ENCODE peak calls at places on chromosomes 13 and 19, in five cellular contexts. X, B, S, O and I are unnamed samples.

GRCh38 chr13:97275265-97275664 is 53.1 kb downstream of the MBNL2 start:
- DNase-seq in B (no peak), S (no peak), O (no peak), X (no peak), I (no peak)

GRCh38 chr13:90315061-90315460 is 1032.4 kb upstream of the MIR17HG start:
- DNase-seq in O (no peak), B (no peak), X (no peak), S (no peak), I (no peak)

GRCh38 chr19:40663712-40664692 is 26.4 kb downstream of the NUMBL start:
- DNase-seq in X (no peak), O (no peak), S (no peak), B (peak), I (no peak)

GRCh38 chr19:18049390-18049789 is 37.3 kb downstream of the IL12RB1 start:
- DNase-seq in B (no peak), O (no peak), X (no peak), S (no peak), I (no peak)

GRCh38 chr13:53254495-53254894 is 225.9 kb downstream of the OLFM4 start:
- DNase-seq in O (no peak), S (no peak), X (no peak), B (peak), I (no peak)

GRCh38 chr19:18167011-18167410 is 6.6 kb upstream of the IFI30 start:
- DNase-seq in O (no peak), X (no peak), S (no peak), B (no peak), I (no peak)

GRCh38 chr19:4103073-4103418 is 20.9 kb downstream of the MAP2K2 start:
- DNase-seq in B (no peak), X (no peak), O (no peak), S (no peak), I (no peak)

GRCh38 chr13:51045450-51045849 is 65.6 kb downstream of the C13orf42 start:
- DNase-seq in X (no peak), S (no peak), O (no peak), B (no peak), I (no peak)

GRCh38 chr19:30076101-30076551 is 134.1 kb downstream of the URI1 start:
- DNase-seq in B (no peak), X (no peak), S (no peak), O (no peak), I (no peak)

GRCh38 chr19:52735734-52736133 is 890 bp upstream of the ZNF611 start:
- DNase-seq in O (peak), B (no peak), X (no peak), S (no peak), I (peak)

GRCh38 chr19:48239120-48239519 is 16.6 kb downstream of the CARD8 start:
- DNase-seq in X (no peak), S (no peak), B (no peak), O (no peak), I (no peak)

GRCh38 chr13:113599396-113599795 is 14.8 kb downstream of the TFDP1 start:
- DNase-seq in B (no peak), X (no peak), O (no peak), S (no peak), I (peak)

GRCh38 chr19:50629194-50629593 is 10.5 kb downstream of the SYT3 start:
- DNase-seq in S (no peak), O (no peak), B (no peak), X (no peak), I (no peak)

GRCh38 chr19:3653081-3653795 is 26.6 kb upstream of the CACTIN start:
- DNase-seq in B (no peak), X (no peak), S (no peak), O (no peak), I (no peak)

GRCh38 chr19:45781282-45782161 is 768 bp downstream of the DMPK start:
- DNase-seq in S (no peak), O (no peak), B (no peak), X (no peak), I (no peak)

GRCh38 chr19:55870736-55871135 is 34.4 kb downstream of the NLRP4 start:
- DNase-seq in S (no peak), O (no peak), B (no peak), X (no peak), I (no peak)

GRCh38 chr13:32334676-32335075 is 19.4 kb downstream of the BRCA2 start:
- DNase-seq in O (no peak), X (no peak), S (no peak), B (no peak), I (no peak)

GRCh38 chr19:45899253-45899652 is 3.2 kb downstream of the MYPOP start:
- DNase-seq in S (no peak), O (no peak), X (no peak), B (no peak), I (no peak)

GRCh38 chr19:35404879-35405622 is 34.2 kb downstream of the GPR42 start:
- DNase-seq in O (no peak), X (no peak), B (peak), S (no peak), I (no peak)

GRCh38 chr13:91406619-91407018 is 8.2 kb downstream of the GPC5 start:
- DNase-seq in S (peak), X (peak), O (peak), B (peak), I (peak)

GRCh38 chr13:74174810-74175209 is 40.6 kb upstream of the KLF12 start:
- DNase-seq in O (no peak), B (no peak), S (no peak), X (no peak), I (no peak)

GRCh38 chr13:106623799-106624198 is 55.9 kb upstream of the ARGLU1 start:
- DNase-seq in B (no peak), X (no peak), O (no peak), S (no peak), I (no peak)

GRCh38 chr13:44259045-44260042 is 114.3 kb upstream of the SERP2 start:
- DNase-seq in B (peak), S (no peak), O (no peak), X (no peak), I (no peak)

GRCh38 chr19:11018179-11018578 is 57.3 kb downstream of the SMARCA4 start:
- DNase-seq in S (no peak), X (no peak), B (no peak), O (no peak), I (no peak)

GRCh38 chr19:5580116-5580515 is 12.4 kb upstream of the TINCR start:
- DNase-seq in O (no peak), S (no peak), B (no peak), X (no peak), I (no peak)

GRCh38 chr19:5943623-5944022 is 29.6 kb downstream of the CAPS start:
- DNase-seq in S (no peak), B (no peak), O (no peak), X (no peak), I (no peak)

GRCh38 chr19:43499042-43499441 is 5.5 kb downstream of the PHLDB3 start:
- DNase-seq in X (no peak), B (no peak), S (no peak), O (no peak), I (no peak)

GRCh38 chr19:33613601-33614000 is 8.2 kb upstream of the CHST8 start:
- DNase-seq in O (no peak), S (no peak), X (no peak), B (no peak), I (no peak)

DNA sequence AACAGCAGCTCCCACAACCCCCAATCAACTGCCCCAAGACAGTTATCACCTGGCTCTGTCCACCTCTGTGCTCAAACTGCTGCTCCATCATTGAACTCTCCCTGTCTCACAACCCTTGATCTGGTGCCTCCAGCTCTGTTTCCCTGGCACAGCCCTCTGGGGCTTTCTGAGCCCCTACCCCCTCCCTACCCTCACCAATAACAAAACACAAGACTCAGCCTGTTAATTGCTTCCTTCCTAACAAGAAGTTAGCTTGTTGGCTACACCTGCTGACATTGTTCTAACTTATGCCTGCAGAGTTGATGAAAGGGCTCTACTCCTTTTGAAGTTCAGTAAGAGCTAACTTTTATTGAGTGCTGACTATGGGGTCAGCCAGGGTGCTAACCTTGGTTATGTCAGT is 99.4 kb upstream of the FNDC3A start:
- DNase-seq in S (no peak), O (no peak), X (no peak), B (no peak), I (no peak)
- TF ChIP-seq SP1 in S (no peak), O (no peak), X (no peak), B (no peak), I (no peak)

GRCh38 chr13:33690321-33690720 is 127.6 kb upstream of the RFC3 start:
- DNase-seq in B (no peak), X (no peak), O (no peak), S (no peak), I (no peak)
- TF ChIP-seq SP1 in B (no peak), X (no peak), O (no peak), S (no peak), I (no peak)

GRCh38 chr13:20546559-20546958 is 20.4 kb upstream of the IFT88 start:
- DNase-seq in X (no peak), O (no peak), B (no peak), S (no peak), I (no peak)

GRCh38 chr13:20547479-20547908 is 19.5 kb upstream of the IFT88 start:
- DNase-seq in B (no peak), S (no peak), X (no peak), O (no peak), I (no peak)

GRCh38 chr13:20544186-20544914 is 18.7 kb upstream of the CRYL1 start:
- DNase-seq in O (no peak), B (no peak), X (no peak), S (no peak), I (no peak)
- TF ChIP-seq SP1 in O (no peak), B (no peak), X (no peak), S (no peak), I (no peak)

DNA sequence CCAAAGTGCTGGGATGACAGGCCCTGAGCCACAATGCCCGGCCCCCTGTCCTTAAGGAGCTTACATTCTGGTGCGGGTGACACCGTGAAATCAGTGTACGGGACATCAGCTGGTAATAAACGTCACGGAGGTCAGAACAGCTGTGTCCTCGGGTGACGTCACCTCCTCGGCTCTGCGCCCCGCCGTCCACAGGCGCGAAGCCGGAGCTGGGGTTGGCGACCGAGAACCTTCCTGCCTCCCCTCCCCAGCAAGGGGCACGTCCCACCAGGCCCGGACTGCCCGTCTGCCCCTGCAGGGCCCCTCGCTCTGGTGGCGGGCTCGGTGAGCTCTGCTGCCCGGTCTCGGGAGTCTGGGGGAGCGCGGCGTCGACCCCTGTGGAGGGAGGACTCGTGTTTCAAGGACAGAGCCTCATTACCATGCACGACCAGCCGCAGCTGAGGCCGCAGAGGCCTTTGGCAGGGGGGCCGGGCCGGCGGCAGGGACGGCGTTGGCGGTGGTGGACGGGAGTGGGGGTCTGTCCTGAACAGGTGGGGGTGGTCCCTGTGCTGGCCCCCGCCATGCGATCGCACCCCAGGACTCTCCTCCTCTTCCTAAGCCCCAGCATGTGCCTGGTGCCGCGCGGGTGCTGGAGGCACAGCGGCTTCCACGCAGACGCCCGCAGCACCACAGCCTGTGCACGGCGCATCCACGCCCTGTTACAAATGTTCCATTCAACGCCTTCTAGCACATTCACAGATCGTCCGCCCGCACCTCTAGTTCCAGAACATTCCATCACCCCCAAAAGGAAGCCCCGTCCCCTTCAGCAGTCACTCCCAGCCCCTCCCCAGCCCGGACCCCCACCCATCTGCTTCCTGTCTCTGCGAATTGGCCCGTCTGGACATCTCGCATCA is 5.4 kb downstream of the LINGO3 start:
- DNase-seq in S (no peak), X (no peak), B (peak), O (no peak), I (peak)
- TF ChIP-seq SP1 in S (no peak), X (no peak), B (no peak), O (no peak), I (peak)

GRCh38 chr19:42261763-42262162 is 6.8 kb upstream of the ERF start:
- DNase-seq in O (no peak), B (no peak), X (no peak), S (no peak), I (no peak)
- TF ChIP-seq SP1 in O (no peak), B (no peak), X (no peak), S (no peak), I (no peak)

GRCh38 chr13:110779046-110779445 is 65.5 kb downstream of the ING1 start:
- DNase-seq in O (no peak), S (no peak), B (no peak), X (no peak), I (no peak)
- TF ChIP-seq SP1 in O (no peak), S (no peak), B (no peak), X (no peak), I (no peak)

DNA sequence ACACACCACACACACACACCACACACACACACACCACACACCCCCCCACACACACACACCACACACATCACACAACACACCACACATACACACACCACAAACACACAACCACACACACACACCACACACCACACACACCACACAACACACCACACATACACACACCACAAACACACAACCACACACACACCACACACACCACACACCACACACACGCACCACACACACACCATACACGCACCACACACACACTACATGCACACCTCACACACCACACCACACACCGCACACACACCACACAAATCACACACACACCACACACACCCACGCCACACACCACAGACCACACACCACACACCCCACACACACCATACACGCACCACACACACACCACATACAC is 83.5 kb downstream of the ZNF557 start:
- DNase-seq in X (no peak), O (no peak), B (no peak), S (no peak), I (no peak)
- TF ChIP-seq SP1 in X (no peak), O (no peak), B (no peak), S (no peak), I (no peak)

GRCh38 chr13:37679043-37679442 is 80.5 kb upstream of the POSTN start:
- DNase-seq in X (no peak), S (no peak), O (no peak), B (no peak), I (no peak)
- TF ChIP-seq SP1 in X (no peak), S (no peak), O (no peak), B (no peak), I (no peak)

GRCh38 chr13:99577934-99578917 is 77.0 kb downstream of the TM9SF2 start:
- DNase-seq in B (no peak), X (no peak), O (no peak), S (no peak), I (no peak)
- TF ChIP-seq SP1 in B (no peak), X (no peak), O (no peak), S (no peak), I (no peak)

GRCh38 chr19:38862321-38863059 is 12.7 kb upstream of the HNRNPL start:
- DNase-seq in X (no peak), S (no peak), O (no peak), B (no peak), I (no peak)
- TF ChIP-seq SP1 in X (no peak), S (no peak), O (no peak), B (peak), I (no peak)